ENCODE peak calls at places on chromosomes 3 and 15, in nine cellular contexts. P is SIG-M5; S is T-helper 9 cell; O is left colon; X is H54; F is NCI-H1092; Q is HEK293T; R is naive thymus-derived CD8-positive, alpha-beta T cell; I is HuH-7. V is an unnamed sample.

GRCh38 chr3:57752307-57752706 is 3.8 kb upstream of the SLMAP start:
- DNase-seq in X (peak), Q (no peak), O (no peak), F (no peak), P (no peak), S (no peak), I (no peak), R (no peak), V (no peak)

GRCh38 chr3:143973352-143974021 is 1.9 kb downstream of the DIPK2A start:
- DNase-seq in P (no peak), R (no peak), Q (peak), I (peak), X (no peak), S (no peak), F (no peak), O (peak), V (no peak)

GRCh38 chr3:43892535-43892934 is 201.8 kb downstream of the ABHD5 start:
- DNase-seq in O (no peak), R (no peak), P (no peak), X (no peak), I (no peak), S (no peak), F (no peak), Q (no peak), V (no peak)

GRCh38 chr15:74201656-74202420 is 749 bp downstream of the STRA6 start:
- DNase-seq in O (no peak), Q (no peak), F (no peak), P (no peak), S (no peak), R (no peak), I (no peak), X (no peak), V (no peak)

GRCh38 chr3:38490288-38490860 is 5.8 kb upstream of the EXOG start:
- DNase-seq in X (no peak), S (no peak), P (no peak), R (no peak), O (no peak), Q (no peak), F (no peak), I (no peak), V (no peak)

GRCh38 chr3:76495216-76495615 is 544.7 kb upstream of the ROBO2 start:
- DNase-seq in O (no peak), Q (no peak), S (no peak), X (no peak), F (no peak), I (no peak), P (no peak), R (no peak), V (no peak)

GRCh38 chr15:42121667-42122066 is 27.3 kb upstream of the PLA2G4D start:
- DNase-seq in P (no peak), F (no peak), R (no peak), I (no peak), S (no peak), O (peak), Q (no peak), X (no peak), V (no peak)

GRCh38 chr3:111851511-111851954 is 7.5 kb upstream of the PHLDB2 start:
- DNase-seq in R (no peak), I (no peak), P (no peak), O (no peak), S (no peak), F (no peak), Q (no peak), X (peak), V (no peak)

GRCh38 chr3:124429129-124429815 is 301.0 kb upstream of the UMPS start:
- DNase-seq in R (no peak), P (no peak), S (no peak), I (no peak), O (no peak), F (no peak), X (peak), Q (peak), V (no peak)

GRCh38 chr3:46640927-46641326 is 28.6 kb downstream of the FAM240A start:
- DNase-seq in O (no peak), S (no peak), R (no peak), Q (no peak), P (no peak), X (no peak), I (no peak), F (no peak), V (no peak)

GRCh38 chr3:151283907-151284461 is 5.6 kb upstream of the P2RY14 start:
- DNase-seq in P (no peak), X (no peak), Q (no peak), S (no peak), I (no peak), O (no peak), F (no peak), R (no peak), V (no peak)

GRCh38 chr3:185582871-185583270 is 3.2 kb upstream of the SENP2 start:
- DNase-seq in P (no peak), X (no peak), S (no peak), I (no peak), R (no peak), O (no peak), Q (no peak), F (no peak), V (no peak)

GRCh38 chr3:182609575-182610156 is 183.6 kb upstream of the ATP11B start:
- DNase-seq in O (peak), F (peak), X (no peak), R (no peak), S (no peak), P (no peak), Q (peak), I (no peak), V (no peak)

GRCh38 chr15:70264014-70264492 is 166.3 kb upstream of the TLE3 start:
- DNase-seq in X (no peak), O (no peak), F (peak), S (no peak), R (no peak), P (peak), I (no peak), Q (no peak), V (no peak)

GRCh38 chr15:79185199-79185598 is 94.6 kb upstream of the RASGRF1 start:
- DNase-seq in X (no peak), Q (peak), S (no peak), F (no peak), R (no peak), I (peak), O (no peak), P (no peak), V (no peak)

V was measured in stimulated activated CD4-positive, alpha-beta T cell treated with anti-CD3 and anti-CD28 coated beads, Interleukin-15, amount 100 ng/mL, for 1 hour.